ENCODE peak calls at places on chromosomes 4 and X, in four cellular contexts. R is ovary, P is A172, I is SHP77 treated with DMSO at 0.1 percent for 48 hours. A is an unnamed sample.

GRCh38 chr4:73751166-73751565 is 10.8 kb downstream of the CXCL8 start:
- DNase-seq in R (no peak), P (no peak), I (no peak), A (no peak)

GRCh38 chr4:16245241-16245640 is 19.0 kb upstream of the TAPT1 start:
- DNase-seq in R (no peak), P (no peak), I (no peak), A (no peak)

GRCh38 chr4:159823743-159824142 is 720.9 kb downstream of the RAPGEF2 start:
- DNase-seq in R (no peak), P (peak), I (no peak), A (peak)

GRCh38 chr4:14234330-14234729 is 606.8 kb upstream of the BOD1L1 start:
- DNase-seq in R (no peak), P (no peak), I (no peak), A (no peak)

GRCh38 chrX:154462396-154462795 is 4.3 kb downstream of the PLXNA3 start:
- DNase-seq in R (no peak), P (no peak), I (no peak), A (no peak)

GRCh38 chr4:103372002-103372558 is 173.9 kb upstream of the CENPE start:
- DNase-seq in R (no peak), P (peak), I (no peak), A (no peak)

GRCh38 chr4:158581161-158581560 is 59.5 kb downstream of the RXFP1 start:
- DNase-seq in R (no peak), P (no peak), I (no peak), A (no peak)

GRCh38 chrX:72128881-72129280 is 2.8 kb downstream of the RTL5 start:
- DNase-seq in R (no peak), P (no peak), I (no peak), A (peak)

GRCh38 chr4:150039790-150040189 is 38.5 kb upstream of the DCLK2 start:
- DNase-seq in R (no peak), P (no peak), I (no peak), A (no peak)

GRCh38 chrX:73448379-73448778 is 1.5 kb downstream of the CDX4 start:
- DNase-seq in R (no peak), P (no peak), I (no peak), A (no peak)

GRCh38 chrX:69077895-69078455 is 87.3 kb downstream of the PJA1 start:
- DNase-seq in R (no peak), P (no peak), I (no peak), A (no peak)

GRCh38 chrX:53681661-53682060 is 4.9 kb downstream of the HUWE1 start:
- DNase-seq in R (no peak), P (peak), I (no peak), A (peak)

GRCh38 chrX:114985967-114986592 is 31.3 kb downstream of the IL13RA2 start:
- DNase-seq in R (no peak), P (no peak), I (no peak), A (no peak)

GRCh38 chrX:8084023-8084422 is 87.0 kb downstream of the VCX2 start:
- DNase-seq in R (no peak), P (peak), I (no peak), A (no peak)

GRCh38 chr4:158411180-158411721 is 110.4 kb upstream of the RXFP1 start:
- DNase-seq in R (no peak), P (no peak), I (no peak), A (no peak)

GRCh38 chr4:82145850-82146249 is 227.9 kb downstream of the HNRNPD start:
- DNase-seq in R (no peak), P (no peak), I (no peak), A (no peak)

A was measured in Daoy.